ENCODE peak calls at places on chromosomes 13 and 19, in eight cellular contexts. Z, O, T, G, I, Q, X and C are unnamed samples.

GRCh38 chr19:47379398-47379938 is 30.4 kb downstream of the DHX34 start:
- DNase-seq in G (no peak), O (no peak), Q (no peak), I (no peak), X (no peak), Z (no peak), T (no peak), C (no peak)

GRCh38 chr13:27789495-27790303 is 2.6 kb upstream of the GSX1 start:
- DNase-seq in G (no peak), Q (no peak), Z (no peak), O (no peak), T (no peak), X (no peak), I (no peak), C (no peak)

GRCh38 chr13:37418490-37418889 is 180.1 kb downstream of the POSTN start:
- DNase-seq in Q (no peak), X (no peak), T (no peak), G (no peak), Z (no peak), O (no peak), I (peak), C (no peak)

GRCh38 chr13:102944821-102945220 is 99.0 kb downstream of the ERCC5 start:
- DNase-seq in Q (no peak), Z (no peak), I (no peak), T (no peak), X (no peak), O (no peak), G (no peak), C (no peak)

GRCh38 chr13:46184277-46184699 is 2.3 kb upstream of the LCP1 start:
- DNase-seq in T (peak), Z (peak), O (no peak), G (no peak), Q (peak), X (peak), I (no peak), C (peak)

GRCh38 chr19:29662604-29663404 is 2.5 kb upstream of the PLEKHF1 start:
- DNase-seq in G (peak), Q (peak), T (peak), Z (peak), X (peak), O (peak), I (peak), C (peak)

GRCh38 chr13:60013166-60013565 is 150.6 kb downstream of the DIAPH3 start:
- DNase-seq in X (no peak), Z (no peak), Q (no peak), T (no peak), G (no peak), O (no peak), I (no peak), C (no peak)

GRCh38 chr19:33332248-33332647 is 29.9 kb upstream of the CEBPA start:
- DNase-seq in X (no peak), G (no peak), O (no peak), Q (no peak), T (peak), Z (no peak), I (no peak), C (peak)

GRCh38 chr19:18853755-18854427 is 22.1 kb downstream of the UPF1 start:
- DNase-seq in O (no peak), X (no peak), Z (no peak), T (no peak), G (no peak), I (no peak), Q (no peak), C (peak)

GRCh38 chr13:100594731-100595130 is 6.1 kb upstream of the GGACT start:
- DNase-seq in Z (peak), T (no peak), O (no peak), Q (no peak), X (peak), I (no peak), G (no peak), C (no peak)

GRCh38 chr13:82593239-82593638 is 1289.0 kb downstream of the SLITRK1 start:
- DNase-seq in T (no peak), Z (no peak), X (no peak), I (no peak), O (no peak), Q (no peak), G (no peak), C (no peak)

GRCh38 chr19:57566396-57567256 is 7.0 kb upstream of the ZNF550 start:
- DNase-seq in Q (no peak), Z (no peak), X (no peak), T (no peak), G (no peak), I (peak), O (no peak), C (no peak)

GRCh38 chr13:78028960-78029359 is 110.3 kb upstream of the EDNRB start:
- DNase-seq in X (no peak), Q (no peak), I (no peak), Z (no peak), T (no peak), G (no peak), O (no peak), C (no peak)

GRCh38 chr13:41006296-41006695 is 12.8 kb downstream of the ELF1 start:
- DNase-seq in I (no peak), Z (no peak), O (no peak), T (no peak), Q (no peak), G (no peak), X (no peak), C (no peak)

GRCh38 chr19:50494186-50495019 is 16.6 kb downstream of the JOSD2 start:
- DNase-seq in Q (no peak), I (no peak), T (no peak), X (no peak), O (peak), G (peak), Z (no peak), C (peak)

GRCh38 chr19:9939301-9939913 is 3.1 kb upstream of the OLFM2 start:
- DNase-seq in Q (no peak), G (no peak), X (no peak), T (no peak), Z (no peak), I (peak), O (no peak), C (no peak)

GRCh38 chr19:14381689-14382474 is 638 bp downstream of the ADGRE5 start:
- DNase-seq in O (peak), G (peak), T (peak), Z (peak), Q (peak), I (peak), X (peak), C (peak)

GRCh38 chr13:39890537-39890936 is 235.1 kb downstream of the COG6 start:
- DNase-seq in I (no peak), Q (no peak), G (no peak), O (no peak), X (no peak), T (no peak), Z (no peak), C (no peak)

GRCh38 chr19:2841858-2842574 is 741 bp downstream of the ZNF555 start:
- DNase-seq in G (no peak), Z (no peak), I (no peak), O (no peak), T (no peak), Q (no peak), X (no peak), C (peak)

GRCh38 chr19:2845107-2845506 is 3.8 kb downstream of the ZNF555 start:
- DNase-seq in X (no peak), Z (no peak), G (no peak), Q (no peak), I (no peak), T (no peak), O (no peak), C (no peak)

GRCh38 chr19:2846180-2846935 is 5.1 kb downstream of the ZNF555 start:
- DNase-seq in I (no peak), Q (no peak), X (no peak), G (no peak), O (no peak), T (peak), Z (no peak), C (no peak)

GRCh38 chr19:2837430-2837829 is 3.8 kb upstream of the ZNF555 start:
- DNase-seq in X (no peak), Z (no peak), O (no peak), T (no peak), Q (no peak), G (no peak), I (no peak), C (no peak)

DNA sequence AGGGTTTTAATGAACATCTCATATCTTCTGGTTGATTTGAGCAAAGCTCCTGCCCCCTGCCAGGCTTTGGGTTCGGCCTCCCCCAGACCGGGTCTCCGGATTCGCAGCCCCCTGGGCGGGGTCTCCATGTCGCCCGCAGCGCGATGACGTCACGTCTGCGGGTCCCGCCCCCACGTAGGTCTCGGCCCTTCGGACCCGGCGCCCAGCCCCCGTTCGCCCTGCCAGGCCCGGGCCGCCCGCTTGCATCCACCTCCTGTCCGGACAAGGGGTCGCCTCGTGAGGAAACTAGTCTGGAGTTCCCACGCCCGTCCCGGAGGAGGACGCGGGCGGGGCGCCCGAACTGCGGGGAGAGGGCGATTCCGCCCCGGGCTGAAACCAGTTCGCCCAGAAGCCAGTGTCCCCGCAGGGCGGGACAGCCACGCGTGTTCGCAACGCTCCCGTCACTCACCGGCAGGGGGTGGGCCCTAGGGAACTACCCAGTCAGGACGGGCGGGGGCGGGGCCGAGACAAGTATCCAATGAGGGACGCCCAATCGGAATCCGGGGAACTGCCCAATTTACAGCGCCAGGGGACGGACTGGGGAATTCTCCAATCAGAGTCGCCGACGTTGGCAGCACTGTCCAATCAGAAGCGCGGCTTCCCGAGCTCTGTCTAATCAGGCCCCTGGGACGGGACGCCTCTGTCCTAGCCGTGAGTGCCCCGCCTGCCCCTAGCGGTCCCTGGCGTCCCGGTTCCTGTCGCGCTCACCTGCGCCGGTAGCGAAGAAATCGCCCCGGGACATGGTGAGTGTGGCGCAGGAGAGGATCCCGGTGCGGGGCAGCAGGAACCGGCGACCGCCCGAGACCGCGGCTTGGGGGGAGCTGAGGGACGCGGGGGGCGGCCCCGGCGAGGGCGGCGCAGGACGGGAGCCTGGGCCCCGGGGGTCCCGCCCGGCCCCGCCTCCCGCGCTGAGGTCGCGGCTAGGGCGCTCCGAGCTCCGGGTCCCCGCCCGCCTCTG is at the start of gene ZNF555:
- DNase-seq in G (peak), X (peak), Z (peak), Q (peak), O (peak), I (peak), T (peak), C (peak)
- TF ChIP-seq POLR2A in G (no peak), X (no peak), Z (peak), Q (no peak), O (peak), I (peak), T (peak), C (no peak)

GRCh38 chr13:110811008-110811720 is 97.7 kb downstream of the ING1 start:
- DNase-seq in I (no peak), G (no peak), Q (no peak), O (no peak), T (no peak), X (no peak), Z (no peak), C (no peak)
- TF ChIP-seq POLR2A in I (no peak), G (no peak), Q (no peak), O (no peak), T (no peak), X (no peak), Z (no peak), C (no peak)

GRCh38 chr13:42255854-42256253 is 16.1 kb upstream of the AKAP11 start:
- DNase-seq in I (no peak), T (no peak), G (no peak), Q (no peak), X (no peak), Z (no peak), O (no peak), C (no peak)
- TF ChIP-seq POLR2A in I (no peak), T (no peak), G (no peak), Q (no peak), X (no peak), Z (no peak), O (no peak), C (no peak)

DNA sequence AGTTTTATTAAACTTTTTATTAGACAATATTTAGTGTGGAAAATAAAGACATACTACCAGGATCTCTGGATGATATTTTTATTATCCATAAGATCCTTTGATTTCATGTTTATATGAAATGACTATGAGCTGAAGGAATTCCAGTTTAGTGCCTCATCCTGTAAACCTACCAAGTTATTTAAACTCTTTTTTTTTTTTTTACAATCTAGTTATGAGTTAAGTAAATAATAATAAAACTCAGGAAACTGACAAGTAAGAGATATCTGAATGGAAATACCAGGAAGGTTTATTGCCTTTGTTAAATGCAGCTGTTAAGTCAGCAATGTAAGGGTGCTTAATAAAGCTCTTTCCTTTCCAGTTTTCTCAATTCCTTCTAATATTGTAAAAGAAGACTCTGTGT is 53.9 kb downstream of the RXFP2 start:
- DNase-seq in I (peak), G (no peak), O (no peak), T (no peak), Z (no peak), X (no peak), Q (no peak), C (no peak)
- TF ChIP-seq POLR2A in I (no peak), G (no peak), O (no peak), T (no peak), Z (no peak), X (no peak), Q (no peak), C (no peak)

GRCh38 chr13:47908200-47908902 is 92.7 kb downstream of the SUCLA2 start:
- DNase-seq in X (no peak), Z (no peak), O (no peak), T (no peak), G (no peak), Q (no peak), I (peak), C (no peak)
- TF ChIP-seq POLR2A in X (no peak), Z (no peak), O (no peak), T (no peak), G (no peak), Q (no peak), I (no peak), C (no peak)

GRCh38 chr13:110715395-110716234 is 2.1 kb downstream of the ING1 start:
- DNase-seq in X (peak), I (peak), T (peak), G (peak), Z (peak), Q (peak), O (peak), C (peak)
- TF ChIP-seq POLR2A in X (no peak), I (no peak), T (peak), G (peak), Z (peak), Q (no peak), O (peak), C (peak)

GRCh38 chr19:55086730-55087541 is 11.3 kb downstream of the EPS8L1 start:
- DNase-seq in X (peak), I (peak), T (peak), Z (peak), O (peak), Q (peak), G (peak), C (peak)
- TF ChIP-seq POLR2A in X (no peak), I (no peak), T (no peak), Z (no peak), O (no peak), Q (no peak), G (no peak), C (no peak)